ENCODE peak calls at places on chromosomes 16 and 17, in seven cellular contexts. C is GM12891, J is GM23338, I is SK-N-SH, V is Panc1, O is prostate gland, A is endothelial cell of umbilical vein. B is an unnamed sample.

GRCh38 chr16:49700928-49701685 is 154.8 kb downstream of the ZNF423 start:
- DNase-seq in C (no peak), J (peak; percentile 36), I (no peak), V (no peak), O (no peak), A (no peak), B (no peak)

GRCh38 chr16:51535591-51535990 is 384.5 kb upstream of the SALL1 start:
- DNase-seq in C (no peak), J (no peak), I (no peak), V (no peak), O (no peak), A (no peak), B (no peak)

GRCh38 chr16:68385371-68385770 is 62.9 kb downstream of the SMPD3 start:
- DNase-seq in C (no peak), J (no peak), I (no peak), V (no peak), O (no peak), A (no peak), B (peak; percentile 50)

GRCh38 chr16:67762385-67762784 is 43.3 kb upstream of the GFOD2 start:
- DNase-seq in C (no peak), J (no peak), I (no peak), V (no peak), O (no peak), A (no peak), B (no peak)

GRCh38 chr16:49158029-49158642 is 123.5 kb downstream of the CBLN1 start:
- DNase-seq in C (peak; percentile 11), J (peak; percentile 87), I (no peak), V (no peak), O (no peak), A (no peak), B (peak; percentile 7)

GRCh38 chr16:73275448-73275847 is 227.5 kb upstream of the ZFHX3 start:
- DNase-seq in C (no peak), J (no peak), I (no peak), V (no peak), O (no peak), A (no peak), B (no peak)

GRCh38 chr16:50371936-50372595 is 3.3 kb upstream of the BRD7 start:
- DNase-seq in C (no peak), J (peak; percentile 56), I (peak; percentile 64), V (no peak), O (no peak), A (no peak), B (no peak)

GRCh38 chr17:17075037-17075755 is 32.9 kb downstream of the MPRIP start:
- DNase-seq in C (no peak), J (no peak), I (peak; percentile 68), V (no peak), O (no peak), A (peak; percentile 66), B (no peak)

GRCh38 chr16:6482861-6483530 is 849.6 kb upstream of the RBFOX1 start:
- DNase-seq in C (no peak), J (peak; percentile 11), I (peak; percentile 54), V (no peak), O (no peak), A (no peak), B (no peak)

GRCh38 chr17:6507535-6507934 is 48.8 kb downstream of the PITPNM3 start:
- DNase-seq in C (no peak), J (no peak), I (no peak), V (peak; percentile 30), O (no peak), A (peak; percentile 92), B (no peak)

DNA sequence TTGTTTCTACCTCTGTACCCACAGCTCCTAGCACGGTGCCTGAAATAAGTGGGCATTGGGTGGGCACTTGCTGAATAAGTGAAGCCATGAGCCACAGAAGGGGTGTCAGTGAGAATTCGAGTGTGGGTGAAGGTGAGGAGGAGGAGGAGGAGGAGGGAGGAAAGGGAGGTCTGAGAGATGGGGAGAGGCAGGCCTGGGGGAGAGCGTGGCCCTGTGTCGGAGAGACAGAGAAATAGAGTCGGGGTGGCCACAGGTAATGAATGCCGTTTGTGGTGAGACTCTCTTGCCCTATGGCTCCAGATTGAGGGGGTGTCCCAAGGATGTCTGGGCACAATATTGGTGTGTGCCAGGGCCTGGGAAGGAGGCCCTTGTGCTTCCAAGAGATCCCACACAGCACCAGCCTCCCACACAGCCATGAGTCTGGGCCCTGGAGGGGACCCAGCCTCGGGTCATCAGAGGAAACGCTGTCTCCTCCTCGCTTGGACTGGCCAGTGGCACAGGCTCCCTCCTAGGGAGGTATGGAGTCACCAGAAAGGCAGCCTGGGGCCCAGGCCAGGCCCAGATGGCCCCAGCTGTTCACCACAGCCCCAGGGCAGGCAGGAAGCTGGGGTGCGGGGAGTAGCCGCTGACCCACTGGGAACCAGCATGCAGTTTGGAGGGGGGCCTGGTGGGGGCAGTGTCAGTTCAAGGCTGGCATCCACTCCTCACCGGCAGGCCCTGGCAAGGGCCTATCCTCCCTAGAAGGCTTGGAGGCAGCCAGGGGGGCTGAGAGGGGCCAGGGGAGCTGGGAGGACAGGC is 49.0 kb downstream of the SDK2 start:
- DNase-seq in C (peak; percentile 56), J (peak; percentile 72), I (peak; percentile 96), V (no peak), O (peak; percentile 30), A (no peak), B (peak; percentile 19)
- TF ChIP-seq POLR2AphosphoS5 in C (no peak), J (no peak), I (no peak), V (no peak), O (no peak), A (no peak), B (no peak)

DNA sequence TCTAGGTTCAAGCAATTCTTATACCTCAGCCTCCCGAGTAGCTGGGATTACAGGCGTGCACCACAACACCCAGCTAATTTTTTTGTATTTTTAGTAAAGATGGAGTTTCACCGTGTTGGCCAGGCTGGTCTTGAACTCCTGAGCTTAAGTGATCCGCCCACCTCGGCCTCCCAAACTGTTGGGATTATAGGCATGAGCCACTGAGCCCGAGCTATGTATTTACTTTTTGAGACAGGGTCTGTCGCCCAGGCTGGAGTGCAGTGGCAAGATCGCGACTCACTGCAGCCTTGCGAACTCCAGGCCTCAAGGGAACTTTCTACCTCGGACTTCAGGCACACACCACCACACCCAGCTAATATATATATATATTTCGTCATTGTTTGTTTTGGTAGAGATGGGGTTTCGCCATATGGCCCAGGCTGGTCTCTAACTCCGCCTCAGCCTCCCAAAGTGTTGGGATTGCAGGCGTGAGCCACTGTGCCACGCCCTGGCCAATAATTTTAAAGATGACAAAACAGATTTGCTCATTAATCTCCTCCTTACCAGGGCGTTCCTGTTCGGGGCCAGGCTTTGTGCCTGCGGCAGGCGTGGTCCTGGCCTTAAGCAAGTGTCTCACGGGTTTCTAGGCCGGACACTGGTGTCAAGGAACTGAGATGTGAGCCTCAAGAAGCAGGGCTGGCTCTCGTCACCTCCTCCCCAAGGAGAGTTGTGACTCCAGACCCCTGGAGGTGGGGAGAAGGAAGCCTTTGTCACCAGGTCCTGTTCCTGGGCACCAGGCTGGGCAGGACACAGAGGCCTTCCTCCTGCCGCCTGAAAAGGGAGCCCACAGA is 4.3 kb upstream of the NPW start:
- DNase-seq in C (no peak), J (no peak), I (no peak), V (no peak), O (no peak), A (no peak), B (no peak)
- TF ChIP-seq POLR2AphosphoS5 in C (no peak), J (no peak), I (no peak), V (no peak), O (no peak), A (no peak), B (no peak)

GRCh38 chr17:40020146-40020545 is 4.9 kb downstream of the CSF3 start:
- DNase-seq in C (no peak), J (no peak), I (peak; percentile 17), V (no peak), O (no peak), A (no peak), B (no peak)

GRCh38 chr17:40019140-40019991 is 4.1 kb downstream of the CSF3 start:
- DNase-seq in C (no peak), J (peak; percentile 43), I (peak; percentile 42), V (no peak), O (no peak), A (peak; percentile 82), B (no peak)

GRCh38 chr17:40022497-40022896 is 7.3 kb downstream of the CSF3 start:
- DNase-seq in C (no peak), J (no peak), I (no peak), V (no peak), O (no peak), A (no peak), B (no peak)

GRCh38 chr17:40022961-40023541 is 7.8 kb downstream of the CSF3 start:
- DNase-seq in C (no peak), J (no peak), I (no peak), V (no peak), O (peak; percentile 33), A (no peak), B (no peak)

GRCh38 chr17:40021471-40021961 is 6.3 kb downstream of the CSF3 start:
- DNase-seq in C (no peak), J (no peak), I (no peak), V (no peak), O (no peak), A (peak; percentile 80), B (no peak)
- TF ChIP-seq POLR2AphosphoS5 in C (no peak), J (no peak), I (no peak), V (no peak), O (no peak), A (peak; percentile 99), B (no peak)

GRCh38 chr16:23907457-23907902 is 71.7 kb downstream of the PRKCB start:
- DNase-seq in C (no peak), J (no peak), I (no peak), V (no peak), O (no peak), A (no peak), B (no peak)
- TF ChIP-seq POLR2AphosphoS5 in C (no peak), J (no peak), I (no peak), V (no peak), O (no peak), A (no peak), B (no peak)

GRCh38 chr17:80233202-80233601 is 13.0 kb downstream of the SLC26A11 start:
- DNase-seq in C (no peak), J (no peak), I (no peak), V (no peak), O (no peak), A (no peak), B (no peak)
- TF ChIP-seq POLR2AphosphoS5 in C (no peak), J (no peak), I (no peak), V (no peak), O (no peak), A (no peak), B (no peak)

GRCh38 chr17:82544431-82545070 is 25.0 kb downstream of the FOXK2 start:
- DNase-seq in C (no peak), J (no peak), I (peak; percentile 62), V (no peak), O (no peak), A (no peak), B (no peak)

GRCh38 chr17:82548681-82549303 is 29.3 kb downstream of the FOXK2 start:
- DNase-seq in C (no peak), J (no peak), I (peak; percentile 26), V (no peak), O (no peak), A (no peak), B (peak; percentile 79)

GRCh38 chr17:82547981-82548380 is 28.4 kb downstream of the FOXK2 start:
- DNase-seq in C (no peak), J (no peak), I (no peak), V (no peak), O (no peak), A (no peak), B (no peak)

GRCh38 chr17:82542439-82542838 is 22.9 kb downstream of the FOXK2 start:
- DNase-seq in C (no peak), J (no peak), I (no peak), V (no peak), O (no peak), A (no peak), B (no peak)

GRCh38 chr17:82545071-82545462 is 25.5 kb downstream of the FOXK2 start:
- DNase-seq in C (no peak), J (no peak), I (no peak), V (no peak), O (no peak), A (no peak), B (no peak)
- TF ChIP-seq POLR2AphosphoS5 in C (no peak), J (no peak), I (no peak), V (no peak), O (peak; percentile 65), A (no peak), B (no peak)